ENCODE peak calls at places on chromosomes 3 and 15, in six cellular contexts. A, J, V, U, G and L are unnamed samples.
A peak's percentile ranks its signal among the peaks of the same experiment; 100 is the strongest.

GRCh38 chr3:56547486-56547885 is 9.5 kb upstream of the CCDC66 start:
- DNase-seq in J (no peak), U (no peak), V (no peak), A (no peak), G (no peak), L (no peak)

GRCh38 chr3:141646760-141647561 is 91.1 kb upstream of the RNF7 start:
- DNase-seq in G (peak; percentile 52), V (no peak), U (peak; percentile 57), J (no peak), A (no peak), L (no peak)

GRCh38 chr15:86432861-86433260 is 353.2 kb downstream of the AGBL1 start:
- DNase-seq in V (no peak), J (no peak), A (peak; percentile 20), G (no peak), U (no peak), L (no peak)

GRCh38 chr3:148643389-148643840 is 54.3 kb upstream of the AGTR1 start:
- DNase-seq in G (no peak), A (no peak), V (no peak), J (peak; percentile 49), U (no peak), L (no peak)

GRCh38 chr15:33778911-33779310 is 189.4 kb upstream of the CHRM5 start:
- DNase-seq in U (no peak), A (no peak), G (no peak), V (no peak), J (no peak), L (no peak)

GRCh38 chr3:57112206-57112605 is 51.7 kb downstream of the SPATA12 start:
- DNase-seq in U (no peak), A (no peak), J (no peak), G (no peak), V (no peak), L (peak; percentile 22)

GRCh38 chr15:91942676-91943417 is 89.3 kb downstream of the SLCO3A1 start:
- DNase-seq in V (peak; percentile 31), A (peak; percentile 84), J (peak; percentile 68), G (no peak), U (peak; percentile 88), L (peak; percentile 49)

GRCh38 chr3:45597581-45597980 is 3.0 kb downstream of the LIMD1 start:
- DNase-seq in A (no peak), J (no peak), V (no peak), U (no peak), G (no peak), L (no peak)

GRCh38 chr3:133662256-133662773 is 574 bp upstream of the TOPBP1 start:
- DNase-seq in U (no peak), V (no peak), A (no peak), J (no peak), G (peak; percentile 30), L (no peak)

GRCh38 chr15:56243117-56243773 is 434 bp downstream of the RFX7 start:
- DNase-seq in G (peak; percentile 47), J (no peak), V (peak; percentile 47), U (peak; percentile 62), A (peak; percentile 82), L (peak; percentile 63)

GRCh38 chr15:81941479-81941878 is 104.3 kb downstream of the MEX3B start:
- DNase-seq in U (no peak), V (no peak), G (no peak), J (no peak), A (no peak), L (no peak)

GRCh38 chr3:172607305-172608121 is 84.3 kb upstream of the TNFSF10 start:
- DNase-seq in J (peak; percentile 93), A (no peak), U (peak; percentile 56), V (no peak), G (peak; percentile 21), L (no peak)

GRCh38 chr3:53753518-53754183 is 92.6 kb downstream of the CHDH start:
- DNase-seq in A (no peak), J (no peak), U (no peak), G (no peak), V (no peak), L (no peak)

GRCh38 chr3:193593666-193594025 is 638 bp downstream of the OPA1 start:
- DNase-seq in G (no peak), A (no peak), U (no peak), V (no peak), J (no peak), L (peak; percentile 12)

GRCh38 chr3:122132949-122133540 is 50.4 kb upstream of the CASR start:
- DNase-seq in J (no peak), V (no peak), A (no peak), G (no peak), U (no peak), L (no peak)

GRCh38 chr3:61371123-61371522 is 119.9 kb upstream of the FHIT start:
- DNase-seq in G (peak; percentile 47), A (no peak), V (no peak), J (no peak), U (no peak), L (peak; percentile 35)

GRCh38 chr15:22258402-22259150 is 178.2 kb downstream of the OR4M2 start:
- DNase-seq in A (peak; percentile 82), U (no peak), V (no peak), J (no peak), G (no peak), L (no peak)

GRCh38 chr3:112086857-112087524 is 802 bp downstream of the C3orf52 start:
- DNase-seq in G (no peak), U (no peak), J (no peak), A (no peak), V (no peak), L (peak; percentile 28)

GRCh38 chr15:92178908-92179307 is 214.8 kb upstream of the ST8SIA2 start:
- DNase-seq in A (no peak), U (no peak), J (no peak), G (no peak), V (no peak), L (no peak)

GRCh38 chr3:144754076-144754783 is 782.6 kb downstream of the DIPK2A start:
- DNase-seq in G (no peak), U (no peak), V (no peak), A (no peak), J (no peak), L (no peak)

GRCh38 chr3:159805411-159805772 is 183.2 kb upstream of the IL12A start:
- DNase-seq in V (no peak), J (no peak), U (no peak), G (no peak), A (no peak), L (no peak)
- TF ChIP-seq CTCF in V (no peak), J (no peak), U (no peak), G (no peak), A (peak; percentile 52), L (no peak)

GRCh38 chr3:156685752-156686151 is 11.4 kb downstream of the TIPARP start:
- DNase-seq in V (no peak), A (no peak), J (no peak), G (no peak), U (no peak), L (no peak)

GRCh38 chr3:156691920-156692319 is 17.5 kb downstream of the TIPARP start:
- DNase-seq in U (no peak), G (no peak), V (no peak), A (no peak), J (no peak), L (no peak)

GRCh38 chr3:156689589-156689988 is 15.2 kb downstream of the TIPARP start:
- DNase-seq in A (no peak), U (no peak), G (no peak), V (no peak), J (no peak), L (no peak)

GRCh38 chr3:156687023-156687422 is 12.6 kb downstream of the TIPARP start:
- DNase-seq in J (no peak), U (no peak), V (no peak), A (no peak), G (no peak), L (no peak)

DNA sequence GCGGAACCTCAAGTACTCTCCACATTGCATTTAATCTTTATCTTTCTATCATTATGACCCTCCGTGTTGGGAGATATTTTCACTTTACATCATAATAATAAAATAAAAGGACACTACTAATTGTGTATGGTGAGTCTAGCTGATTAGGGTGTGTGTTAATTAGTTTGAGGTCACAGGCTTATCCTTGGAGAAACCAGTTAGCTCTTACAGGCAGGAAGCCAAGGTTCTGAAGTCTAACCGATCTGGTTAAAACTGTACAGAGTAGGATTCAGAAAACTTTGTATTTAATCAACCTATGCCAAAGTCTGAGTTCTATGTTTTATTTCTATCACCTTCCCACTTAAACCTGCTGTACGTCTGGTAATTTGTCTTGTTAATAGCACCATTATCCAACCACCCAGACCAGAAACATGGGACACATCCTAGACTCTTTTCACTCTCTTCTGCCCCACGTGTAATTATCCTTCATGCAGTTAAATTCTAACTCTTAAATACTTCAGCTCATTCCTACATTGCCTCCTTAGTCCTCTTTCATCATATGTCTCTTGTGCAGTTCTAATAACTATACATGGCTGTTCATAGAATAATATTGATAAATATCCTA is 14.6 kb downstream of the TIPARP start:
- DNase-seq in V (no peak), U (no peak), J (no peak), A (no peak), G (no peak), L (no peak)
- TF ChIP-seq CTCF in V (no peak), U (no peak), J (no peak), A (no peak), G (no peak), L (no peak)

GRCh38 chr15:38304486-38304885 is 51.9 kb downstream of the SPRED1 start:
- DNase-seq in V (no peak), J (no peak), U (no peak), G (no peak), A (no peak), L (no peak)

GRCh38 chr15:38312190-38312589 is 59.6 kb downstream of the SPRED1 start:
- DNase-seq in J (no peak), U (no peak), V (no peak), G (no peak), A (no peak), L (no peak)

GRCh38 chr15:38308242-38308641 is 55.6 kb downstream of the SPRED1 start:
- DNase-seq in G (no peak), V (no peak), A (no peak), U (no peak), J (no peak), L (no peak)

GRCh38 chr15:38307251-38307650 is 54.6 kb downstream of the SPRED1 start:
- DNase-seq in V (no peak), G (no peak), J (no peak), U (no peak), A (no peak), L (no peak)

DNA sequence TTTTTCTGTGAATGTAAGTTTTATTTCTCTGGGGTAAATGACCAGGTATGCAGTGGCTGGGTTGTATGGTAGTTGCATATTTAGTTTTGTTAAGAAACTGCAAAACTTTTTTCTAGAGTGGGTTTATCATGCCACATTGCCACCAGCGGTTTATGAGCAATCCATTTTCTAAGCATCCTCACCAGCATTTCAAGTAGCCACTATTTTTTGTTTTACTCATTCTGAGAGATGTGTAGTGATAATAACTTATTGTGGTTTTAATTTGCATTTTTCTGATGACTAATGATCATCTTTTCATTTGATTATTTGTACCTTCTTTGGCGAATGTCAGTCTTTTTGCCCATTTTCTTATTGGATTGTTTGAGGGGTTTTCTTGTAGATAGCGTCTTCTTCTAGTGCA is 56.2 kb downstream of the SPRED1 start:
- DNase-seq in A (no peak), J (no peak), V (no peak), U (no peak), G (no peak), L (no peak)
- TF ChIP-seq CTCF in A (no peak), J (no peak), V (no peak), U (no peak), G (no peak), L (no peak)

DNA sequence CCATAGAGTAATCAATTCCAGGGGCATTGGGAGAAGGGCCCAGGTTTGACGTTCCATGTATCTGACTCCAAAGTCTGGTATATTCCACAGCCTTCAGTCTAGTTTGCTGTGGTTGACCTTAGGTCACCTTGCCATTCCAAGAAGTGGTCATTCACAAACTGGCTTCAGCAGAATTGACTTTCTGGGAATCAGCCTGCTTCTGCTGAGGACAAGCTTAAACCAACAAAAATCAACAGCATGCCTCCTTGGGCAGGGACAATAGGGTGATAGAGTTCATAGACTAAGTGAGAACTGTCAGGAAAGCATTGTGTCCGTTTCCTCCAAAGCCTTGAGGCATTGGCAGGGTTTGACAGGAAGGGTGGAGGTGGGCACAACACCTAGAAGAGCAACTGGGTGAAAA is 24.1 kb upstream of the NDUFB4 start:
- DNase-seq in V (no peak), G (no peak), U (no peak), J (no peak), A (no peak), L (no peak)
- TF ChIP-seq CTCF in V (no peak), G (no peak), U (no peak), J (no peak), A (no peak), L (no peak)